ENCODE peak calls at places on chromosomes 4 and X, in four cellular contexts. U, F, V and C are unnamed samples.

GRCh38 chrX:97096385-97096784 is 212.7 kb downstream of the RPA4 start:
- DNase-seq in U (no peak), V (no peak), F (no peak), C (no peak)

GRCh38 chrX:39331062-39331704 is 529.9 kb downstream of the MID1IP1 start:
- DNase-seq in V (no peak), F (no peak), U (no peak), C (no peak)

GRCh38 chr4:8167815-8168214 is 9.2 kb upstream of the ABLIM2 start:
- DNase-seq in F (no peak), V (no peak), U (no peak), C (peak; percentile 66)

GRCh38 chrX:2682582-2683177 is 8.4 kb upstream of the CD99 start:
- DNase-seq in F (no peak), U (no peak), V (no peak), C (no peak)

GRCh38 chrX:130213376-130213775 is 41.6 kb downstream of the RAB33A start:
- DNase-seq in V (no peak), U (no peak), F (no peak), C (no peak)

GRCh38 chrX:72245461-72246089 is 6.7 kb upstream of the ERCC6L start:
- DNase-seq in V (peak; percentile 17), F (peak; percentile 2), U (peak; percentile 13), C (peak; percentile 47)

GRCh38 chr4:140995058-140995457 is 138.2 kb downstream of the RNF150 start:
- DNase-seq in V (no peak), U (no peak), F (no peak), C (peak; percentile 72)

GRCh38 chr4:87073570-87074470 is 139.0 kb downstream of the AFF1 start:
- DNase-seq in V (no peak), F (no peak), U (peak; percentile 37), C (no peak)

GRCh38 chr4:105243446-105243845 is 96.8 kb downstream of the TET2 start:
- DNase-seq in V (no peak), F (no peak), U (no peak), C (no peak)

GRCh38 chr4:912548-913279 is 19.4 kb downstream of the GAK start:
- DNase-seq in V (no peak), U (no peak), F (no peak), C (no peak)

GRCh38 chrX:33726281-33727160 is 405.6 kb downstream of the FAM47A start:
- DNase-seq in V (no peak), U (no peak), F (no peak), C (no peak)

GRCh38 chr4:19002170-19002569 is 980.6 kb upstream of the LCORL start:
- DNase-seq in V (no peak), U (no peak), F (no peak), C (no peak)

GRCh38 chrX:40176256-40176978 is 78.7 kb upstream of the BCOR start:
- DNase-seq in U (peak; percentile 73), V (peak; percentile 66), F (no peak), C (peak; percentile 67)

GRCh38 chr4:95371457-95372179 is 177.2 kb downstream of the UNC5C start:
- DNase-seq in F (no peak), U (no peak), V (no peak), C (no peak)

GRCh38 chr4:168864831-168865541 is 145.1 kb downstream of the CBR4 start:
- DNase-seq in U (no peak), F (no peak), V (no peak), C (peak; percentile 17)

GRCh38 chr4:2257361-2258001 is 4.4 kb downstream of the MXD4 start:
- DNase-seq in F (no peak), U (no peak), V (no peak), C (peak; percentile 24)

GRCh38 chrX:123753656-123754350 is 21.0 kb upstream of the THOC2 start:
- DNase-seq in U (no peak), V (no peak), F (no peak), C (no peak)

GRCh38 chrX:108537005-108537404 is 97.4 kb downstream of the COL4A5 start:
- DNase-seq in F (no peak), U (no peak), V (no peak), C (no peak)

GRCh38 chrX:95076449-95076848 is 1402.4 kb downstream of the FAM133A start:
- DNase-seq in U (no peak), F (no peak), V (no peak), C (no peak)

GRCh38 chrX:115582871-115583729 is 22.1 kb downstream of the PLS3 start:
- DNase-seq in U (no peak), V (no peak), F (no peak), C (no peak)

GRCh38 chrX:148723551-148723950 is 223.1 kb downstream of the AFF2 start:
- DNase-seq in F (no peak), U (no peak), V (no peak), C (no peak)